ENCODE peak calls at places on chromosome 22, in nine cellular contexts. I, B, R, Q, V, H, E, K and U are unnamed samples.
A peak's percentile ranks its signal among the peaks of the same experiment; 100 is the strongest.

GRCh38 chr22:50105529-50106100 is 15.8 kb downstream of the MOV10L1 start:
- DNase-seq in Q (peak; percentile 38), E (no peak), K (peak; percentile 40), I (peak; percentile 53), R (no peak), B (no peak), H (no peak), V (peak; percentile 76), U (no peak)

GRCh38 chr22:50569041-50569459 is 6.3 kb upstream of the SYCE3 start:
- DNase-seq in K (no peak), E (no peak), B (no peak), H (peak; percentile 82), Q (no peak), V (no peak), R (no peak), I (no peak), U (no peak)

GRCh38 chr22:25051983-25052710 is 99.6 kb downstream of the KIAA1671 start:
- DNase-seq in E (peak; percentile 91), H (peak; percentile 72), V (no peak), R (peak; percentile 73), B (no peak), K (no peak), Q (no peak), I (no peak), U (no peak)

GRCh38 chr22:25942126-25942988 is 200.4 kb downstream of the MYO18B start:
- DNase-seq in V (no peak), K (no peak), E (no peak), R (no peak), I (no peak), H (no peak), B (no peak), Q (no peak), U (peak; percentile 46)

GRCh38 chr22:37763652-37764051 is 44.1 kb upstream of the GCAT start:
- DNase-seq in R (no peak), E (no peak), I (no peak), V (no peak), B (no peak), H (no peak), K (no peak), Q (no peak), U (no peak)

GRCh38 chr22:27372969-27373670 is 428.4 kb downstream of the MN1 start:
- DNase-seq in K (peak; percentile 18), E (no peak), H (peak; percentile 65), B (no peak), R (peak; percentile 86), V (no peak), Q (peak; percentile 38), I (no peak), U (no peak)

GRCh38 chr22:37636186-37636948 is 3.1 kb upstream of the SH3BP1 start:
- DNase-seq in H (peak; percentile 31), V (peak; percentile 95), Q (no peak), B (peak; percentile 84), R (no peak), K (peak; percentile 52), I (peak; percentile 10), E (no peak), U (no peak)

GRCh38 chr22:27919943-27920755 is 1.1 kb upstream of the PITPNB start:
- DNase-seq in I (peak; percentile 66), K (peak; percentile 46), R (peak; percentile 36), V (peak; percentile 88), H (no peak), B (peak; percentile 65), Q (peak; percentile 78), E (no peak), U (no peak)

GRCh38 chr22:31337178-31337577 is 9.0 kb downstream of the PATZ1 start:
- DNase-seq in B (no peak), Q (no peak), I (no peak), V (no peak), K (no peak), E (peak; percentile 85), R (no peak), H (peak; percentile 44), U (no peak)

GRCh38 chr22:29885610-29886009 is 2.6 kb downstream of the MTMR3 start:
- DNase-seq in V (no peak), B (no peak), H (no peak), I (no peak), R (no peak), E (no peak), Q (no peak), K (no peak), U (no peak)
- TF ChIP-seq CTCF in V (no peak), B (no peak), H (no peak), I (no peak), R (no peak), E (no peak), Q (no peak), K (no peak), U (no peak)

DNA sequence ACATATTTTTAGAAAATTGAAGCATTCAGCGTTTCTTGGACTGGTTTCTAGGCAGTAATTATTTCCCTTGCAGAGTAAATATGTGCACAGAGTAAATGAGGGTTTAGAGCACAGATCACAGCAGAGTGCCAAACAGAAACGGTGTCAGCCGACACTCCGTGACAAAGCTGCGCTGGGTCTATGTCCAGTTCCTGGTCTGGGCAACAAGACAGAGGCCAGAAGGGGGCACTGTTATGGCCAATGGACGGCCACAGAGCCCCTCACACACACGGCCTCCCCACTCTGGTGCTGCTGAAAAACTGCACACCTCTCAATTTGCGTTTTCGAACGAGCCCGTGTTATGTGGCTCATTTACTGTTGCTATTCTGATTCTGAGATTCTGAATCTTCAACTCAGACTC is 180.7 kb downstream of the MPPED1 start:
- DNase-seq in B (no peak), E (no peak), V (no peak), H (no peak), I (no peak), R (no peak), Q (no peak), K (no peak), U (no peak)
- TF ChIP-seq CTCF in B (no peak), E (no peak), V (no peak), H (no peak), I (no peak), R (no peak), Q (no peak), K (no peak), U (peak; percentile 5)

DNA sequence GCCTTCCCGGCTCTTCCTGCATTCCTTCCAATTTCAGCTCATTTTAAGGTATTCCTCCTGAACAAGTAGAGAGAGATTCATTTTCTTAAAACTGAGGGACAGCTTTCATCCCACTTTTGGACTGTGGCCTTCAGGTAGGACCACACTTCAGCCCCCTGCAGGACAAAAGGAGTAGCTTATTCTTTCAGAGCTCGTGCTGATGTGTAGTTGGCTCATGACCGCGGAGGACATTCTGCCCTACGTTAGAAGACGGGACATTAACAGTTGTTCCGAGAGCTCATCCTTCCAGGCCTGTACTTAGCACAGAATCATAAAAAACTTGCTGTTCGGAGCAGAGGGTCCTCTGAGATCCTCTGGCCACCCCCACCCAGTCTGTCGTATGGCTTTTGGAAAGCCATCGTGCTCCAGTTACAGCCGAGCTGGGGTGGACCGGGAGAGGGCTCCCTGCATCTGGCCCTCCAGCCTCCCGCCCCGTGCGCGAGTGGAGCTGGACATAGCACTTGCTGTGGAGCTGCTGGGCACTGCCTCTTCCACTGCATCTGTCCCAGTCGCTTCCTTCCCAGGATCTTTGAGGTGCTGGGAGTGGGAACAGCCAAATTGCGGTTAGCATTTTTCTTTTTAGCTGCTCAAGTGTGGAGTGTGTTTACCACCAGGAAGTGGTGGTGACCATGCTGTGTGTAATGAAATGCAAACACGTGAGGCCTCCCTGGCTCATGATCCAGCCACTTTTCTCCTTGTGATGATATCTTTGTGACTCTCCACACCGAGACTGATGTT is 250.3 kb downstream of the TBC1D22A start:
- DNase-seq in V (peak; percentile 28), E (no peak), R (no peak), I (no peak), Q (no peak), B (peak; percentile 57), K (peak; percentile 15), H (no peak), U (no peak)
- TF ChIP-seq CTCF in V (peak; percentile 25), E (no peak), R (no peak), I (peak; percentile 12), Q (peak; percentile 20), B (peak; percentile 18), K (peak; percentile 47), H (no peak), U (no peak)

GRCh38 chr22:49097966-49098365 is 729.7 kb downstream of the BRD1 start:
- DNase-seq in H (no peak), R (no peak), I (no peak), Q (no peak), V (no peak), E (no peak), K (no peak), B (no peak), U (no peak)
- TF ChIP-seq CTCF in H (no peak), R (no peak), I (no peak), Q (no peak), V (no peak), E (no peak), K (no peak), B (no peak), U (no peak)

DNA sequence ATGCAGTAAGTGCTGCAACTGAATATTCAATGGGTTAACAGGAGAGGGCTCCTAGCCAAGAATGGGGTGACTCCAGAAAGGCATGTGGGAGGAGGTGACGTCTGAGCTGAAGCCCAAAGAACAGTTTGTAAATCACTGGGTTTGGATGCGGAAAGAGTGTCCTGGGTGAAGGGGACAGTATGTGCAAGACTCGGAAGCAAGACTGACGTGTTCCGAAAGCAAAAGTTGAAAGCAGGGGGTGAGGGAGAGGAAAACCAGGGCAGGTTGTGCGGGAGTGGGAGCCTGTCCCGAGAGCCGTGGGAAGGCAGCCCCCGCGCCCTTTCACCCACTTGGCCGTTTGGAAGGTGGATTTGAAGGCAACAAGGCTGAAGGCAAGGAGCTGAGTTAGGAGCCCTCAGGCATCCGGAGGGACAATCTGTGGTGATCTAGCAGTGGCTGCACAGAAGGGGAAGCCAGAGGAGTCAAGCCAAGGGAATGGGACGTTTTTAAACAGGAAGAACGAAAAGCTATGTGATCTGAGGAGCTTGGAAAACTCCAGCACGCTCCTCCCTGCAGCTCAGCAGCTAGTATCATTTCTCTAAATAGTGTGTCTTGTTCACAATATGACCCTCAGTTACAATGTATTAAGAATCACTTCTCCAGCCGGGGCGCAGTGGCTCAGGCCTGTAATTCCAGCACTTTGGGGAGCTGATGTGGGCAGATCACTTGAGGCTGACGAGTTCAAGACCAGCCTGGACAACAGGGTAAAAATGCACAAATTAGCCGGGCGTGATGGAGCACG is 7.7 kb downstream of the SLC25A18 start:
- DNase-seq in H (peak; percentile 67), Q (no peak), I (peak; percentile 97), E (peak; percentile 73), V (peak; percentile 95), B (peak; percentile 83), R (peak; percentile 30), K (peak; percentile 83), U (no peak)
- TF ChIP-seq CTCF in H (no peak), Q (no peak), I (no peak), E (no peak), V (no peak), B (no peak), R (no peak), K (no peak), U (no peak)

GRCh38 chr22:39150848-39151215 is 1.6 kb downstream of the CBX7 start:
- DNase-seq in E (peak; percentile 43), K (no peak), B (no peak), R (no peak), Q (no peak), I (no peak), V (no peak), H (no peak), U (no peak)
- TF ChIP-seq CTCF in E (no peak), K (no peak), B (no peak), R (no peak), Q (no peak), I (no peak), V (no peak), H (no peak), U (no peak)